ENCODE peak calls at places on chromosomes 3 and 15, in four cellular contexts. X is esophagus muscularis mucosa, K is SJSA1, F is mammary epithelial cell. Y is an unnamed sample.

GRCh38 chr3:127750226-127751031 is 71.9 kb downstream of the MGLL start:
- DNase-seq in X (no peak), K (peak; percentile 53), F (peak; percentile 98), Y (peak; percentile 97)

GRCh38 chr15:58608129-58608590 is 141.3 kb downstream of the ADAM10 start:
- DNase-seq in X (no peak), K (peak; percentile 79), F (no peak), Y (no peak)

GRCh38 chr3:42097166-42097946 is 6.2 kb downstream of the TRAK1 start:
- DNase-seq in X (no peak), K (peak; percentile 54), F (peak; percentile 71), Y (no peak)

GRCh38 chr15:67915374-67916050 is 75.7 kb upstream of the RNU6-1 start:
- DNase-seq in X (no peak), K (peak; percentile 66), F (no peak), Y (peak; percentile 36)

GRCh38 chr3:73049319-73049718 is 12.1 kb upstream of the EBLN2 start:
- DNase-seq in X (no peak), K (no peak), F (no peak), Y (no peak)

GRCh38 chr3:160331127-160331937 is 67.7 kb downstream of the IFT80 start:
- DNase-seq in X (no peak), K (peak; percentile 37), F (peak; percentile 58), Y (peak; percentile 5)

GRCh38 chr3:106341090-106341489 is 472.3 kb upstream of the CBLB start:
- DNase-seq in X (no peak), K (no peak), F (no peak), Y (peak; percentile 25)

GRCh38 chr3:130905551-130905950 is 11.7 kb downstream of the ATP2C1 start:
- DNase-seq in X (no peak), K (no peak), F (peak; percentile 29), Y (no peak)

GRCh38 chr3:141337523-141337854 is 30.8 kb upstream of the ZBTB38 start:
- DNase-seq in X (no peak), K (no peak), F (no peak), Y (no peak)

GRCh38 chr3:151589311-151589710 is 128.4 kb upstream of the IGSF10 start:
- DNase-seq in X (no peak), K (no peak), F (no peak), Y (no peak)

GRCh38 chr3:26799679-26800317 is 177.2 kb downstream of the LRRC3B start:
- DNase-seq in X (no peak), K (no peak), F (no peak), Y (no peak)

GRCh38 chr15:79339588-79340314 is 28.8 kb downstream of the TMED3 start:
- DNase-seq in X (no peak), K (peak; percentile 18), F (peak; percentile 8), Y (no peak)

GRCh38 chr3:192494176-192494575 is 233.2 kb downstream of the FGF12 start:
- DNase-seq in X (no peak), K (no peak), F (no peak), Y (no peak)

GRCh38 chr15:31276596-31277298 is 49.9 kb upstream of the KLF13 start:
- DNase-seq in X (peak; percentile 85), K (no peak), F (no peak), Y (no peak)
- H3K4me3 ChIP-seq in X (no peak overlapping the region), K (no peak overlapping the region), F (no peak overlapping the region), Y (no peak overlapping the region)

DNA sequence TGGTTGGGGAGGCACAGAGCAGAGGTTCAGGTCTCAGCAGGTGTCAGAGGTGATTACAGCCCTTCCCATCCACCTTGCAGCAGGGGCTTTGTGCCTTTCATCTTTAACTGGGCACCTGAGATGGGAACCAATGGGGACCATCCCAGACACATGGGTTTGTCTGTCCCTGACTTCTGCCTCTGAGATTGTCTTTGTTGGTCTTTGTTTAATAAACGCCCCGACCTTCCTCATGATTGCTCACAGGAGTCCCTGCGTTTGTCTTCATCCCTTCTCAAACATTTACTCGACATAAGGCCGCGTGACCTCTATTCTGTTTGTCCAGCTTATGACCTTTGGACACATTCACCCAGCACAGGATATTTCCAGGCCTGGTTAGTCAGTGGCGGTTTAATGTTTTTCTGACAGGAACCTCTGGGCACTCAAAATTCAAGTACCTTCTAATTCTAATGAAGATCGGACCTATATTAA is 5.9 kb downstream of the ZSCAN2 start:
- DNase-seq in X (no peak), K (no peak), F (no peak), Y (no peak)
- H3K4me3 ChIP-seq in X (no peak overlapping the region), K (no peak overlapping the region), F (no peak overlapping the region), Y (no peak overlapping the region)

DNA sequence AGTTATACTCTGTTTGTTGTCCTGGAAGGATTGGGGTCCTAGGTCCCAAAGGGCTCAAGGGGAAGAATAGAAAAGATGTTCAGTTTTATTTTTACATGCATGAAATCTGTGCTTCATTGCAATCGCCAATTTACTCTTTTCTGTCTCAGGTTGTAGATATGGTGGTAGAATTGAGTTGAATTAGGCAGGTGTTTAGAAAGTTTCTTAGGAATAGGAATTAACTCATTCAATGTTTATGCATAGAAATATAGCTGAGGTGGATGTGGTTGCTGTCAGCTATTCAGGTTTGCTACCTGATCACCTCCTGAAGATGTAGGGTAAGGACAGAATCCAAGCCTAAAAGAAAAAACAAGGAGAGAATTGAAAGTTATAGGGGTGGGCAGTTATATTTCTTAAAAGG is 1.4 kb downstream of the ARPP21 start:
- DNase-seq in X (no peak), K (no peak), F (no peak), Y (no peak)
- H3K4me3 ChIP-seq in X (no peak overlapping the region), K (no peak overlapping the region), F (no peak overlapping the region), Y (no peak overlapping the region)

DNA sequence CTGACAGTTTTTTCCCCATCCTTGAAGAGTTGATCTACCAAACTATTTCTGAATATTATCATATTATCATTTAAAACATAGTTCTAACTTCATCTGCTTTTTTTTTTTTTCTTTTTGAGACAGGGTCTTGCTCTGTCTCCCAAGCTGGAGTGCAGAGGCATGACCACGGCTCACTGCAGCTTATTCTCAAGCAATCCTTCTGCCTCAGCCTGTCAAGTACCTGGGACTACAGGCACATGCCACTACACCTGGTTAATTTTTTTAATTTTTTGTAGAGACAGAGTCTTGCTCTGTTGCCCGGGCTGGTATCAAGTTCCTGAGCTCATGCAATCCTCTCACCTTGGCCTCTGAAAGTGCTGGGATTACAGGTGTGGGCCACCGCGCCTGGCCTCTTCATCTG is 1.3 kb downstream of the EIF2AK4 start:
- DNase-seq in X (no peak), K (no peak), F (no peak), Y (no peak)
- H3K4me3 ChIP-seq in X (no peak overlapping the region), K (no peak overlapping the region), F (peak overlapping the region; percentile 64), Y (no peak overlapping the region)

DNA sequence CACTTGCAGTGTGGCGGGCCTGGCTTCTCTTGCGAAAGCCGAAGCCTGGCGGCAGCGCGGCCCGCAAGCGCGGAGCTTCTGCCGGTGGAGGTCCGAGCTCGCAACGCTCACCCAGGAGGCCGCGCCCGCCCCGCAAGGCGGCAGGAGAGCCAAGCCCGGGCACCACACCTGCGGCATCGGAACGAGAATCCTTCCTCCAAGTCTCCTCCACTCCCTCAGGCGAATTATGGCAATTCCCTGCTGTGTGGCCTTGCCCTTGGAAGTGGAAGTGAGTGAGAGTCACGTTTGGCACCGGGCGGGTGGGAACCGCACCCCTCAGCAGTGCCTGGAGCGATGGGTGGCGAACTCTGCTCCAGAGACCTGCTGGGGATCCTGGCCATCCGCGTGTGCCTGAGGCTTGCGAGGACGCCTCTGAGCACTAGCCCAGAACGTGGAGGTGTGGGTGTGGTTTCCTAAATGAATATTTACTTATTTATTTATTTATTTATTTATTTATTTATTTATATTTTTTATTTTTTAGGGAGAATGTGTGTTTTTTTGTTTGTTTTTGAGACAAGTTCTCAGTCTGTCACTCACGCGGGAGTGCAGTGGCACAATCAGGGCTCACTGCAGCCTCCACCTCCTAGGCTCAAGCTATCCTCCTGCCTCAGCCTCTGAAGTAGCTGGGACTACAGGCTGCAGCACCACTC is 133.7 kb upstream of the UBE2E1 start:
- DNase-seq in X (no peak), K (no peak), F (no peak), Y (no peak)
- H3K4me3 ChIP-seq in X (peak overlapping the region; percentile 44), K (no peak overlapping the region), F (no peak overlapping the region), Y (no peak overlapping the region)

GRCh38 chr15:89070197-89071124 is 17.8 kb upstream of the ABHD2 start:
- DNase-seq in X (no peak), K (no peak), F (no peak), Y (no peak)
- H3K4me3 ChIP-seq in X (no peak overlapping the region), K (no peak overlapping the region), F (no peak overlapping the region), Y (no peak overlapping the region)

DNA sequence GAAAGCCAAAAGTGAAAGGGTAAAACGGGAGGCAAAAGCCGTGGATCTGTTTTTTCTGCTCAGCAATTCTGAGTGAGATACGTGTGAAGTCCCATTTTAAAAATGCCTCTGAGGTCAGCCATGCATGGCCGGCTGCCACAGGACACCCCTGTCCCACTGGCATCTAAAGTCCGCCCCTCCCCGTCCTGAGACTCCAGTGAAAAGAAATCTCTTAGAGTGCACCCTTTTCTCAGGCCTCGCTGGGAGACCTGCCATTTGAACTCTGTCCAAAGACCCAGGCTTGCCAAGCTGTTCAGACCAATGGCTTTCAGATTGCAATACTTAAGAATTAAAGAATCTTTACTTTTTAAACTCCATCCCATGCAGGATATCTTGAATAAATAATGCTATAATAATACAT is 61.0 kb upstream of the SLC24A5 start:
- DNase-seq in X (no peak), K (no peak), F (no peak), Y (no peak)
- H3K4me3 ChIP-seq in X (peak overlapping the region; percentile 15), K (no peak overlapping the region), F (no peak overlapping the region), Y (no peak overlapping the region)

DNA sequence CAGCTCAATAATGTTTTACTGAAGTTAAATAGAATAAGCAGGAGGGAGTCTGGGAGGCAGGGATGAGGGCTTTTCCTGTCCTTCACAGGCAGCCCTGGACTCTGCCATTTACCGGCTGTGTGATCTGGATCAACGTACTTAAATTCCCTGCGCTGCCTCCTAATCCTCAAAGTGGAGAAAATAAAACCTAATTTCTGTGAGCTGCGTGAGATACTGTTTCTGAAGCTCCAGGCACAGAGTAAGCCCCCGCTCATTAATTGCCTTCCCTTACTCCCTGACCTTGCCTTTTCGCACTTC is 278 bp upstream of the PDIA5 start:
- DNase-seq in X (no peak), K (no peak), F (no peak), Y (no peak)
- H3K4me3 ChIP-seq in X (peak overlapping the region; percentile 95), K (peak overlapping the region; percentile 54), F (peak overlapping the region; percentile 86), Y (peak overlapping the region; percentile 88)

GRCh38 chr15:100720406-100720967 is 118.1 kb downstream of the ASB7 start:
- DNase-seq in X (peak; percentile 80), K (no peak), F (no peak), Y (no peak)
- H3K4me3 ChIP-seq in X (no peak overlapping the region), K (no peak overlapping the region), F (no peak overlapping the region), Y (no peak overlapping the region)

DNA sequence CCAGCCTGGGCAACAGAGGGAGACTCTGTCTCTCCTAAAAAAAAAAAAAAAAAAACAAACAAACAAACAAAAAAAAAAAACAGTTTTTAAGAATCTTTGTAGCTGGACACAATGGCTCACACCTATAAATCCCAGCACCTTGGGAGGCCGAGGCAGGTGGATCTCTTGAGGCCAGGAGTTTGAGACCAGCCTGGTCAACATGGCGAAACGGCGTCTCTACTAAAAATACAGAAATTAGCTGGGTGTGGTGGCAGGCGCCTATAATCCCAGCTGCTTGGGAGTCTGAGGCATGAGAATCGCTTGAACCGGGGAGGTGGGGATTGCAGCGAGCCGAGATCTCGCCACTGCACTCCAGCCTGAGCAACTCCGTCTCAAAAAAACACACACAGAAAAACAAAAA is 53.1 kb downstream of the KLHL25 start:
- DNase-seq in X (no peak), K (no peak), F (no peak), Y (no peak)
- H3K4me3 ChIP-seq in X (no peak overlapping the region), K (no peak overlapping the region), F (no peak overlapping the region), Y (no peak overlapping the region)